ENCODE peak calls at places on chromosome 3, in seven cellular contexts. M is brain microvascular endothelial cell; A is stimulated activated CD8-positive, alpha-beta memory T cell treated with anti-CD3 and anti-CD28 coated beads, Interleukin-15, amount 100 ng/mL, for 24 hours; W is omental fat pad; Y is fibroblast of mammary gland; L is left ventricle myocardium inferior; O is RKO. C is an unnamed sample.

GRCh38 chr3:160754371-160754854 is 1.6 kb upstream of the PPM1L start:
- DNase-seq in M (peak), A (no peak), W (no peak), Y (peak), L (peak), O (peak), C (peak)

GRCh38 chr3:177229791-177230190 is 32.5 kb upstream of the TBL1XR1 start:
- DNase-seq in M (no peak), A (no peak), W (no peak), Y (peak), L (no peak), O (no peak), C (no peak)

GRCh38 chr3:111252795-111253194 is 181.2 kb downstream of the NECTIN3 start:
- DNase-seq in M (peak), A (no peak), W (no peak), Y (peak), L (no peak), O (peak), C (peak)

GRCh38 chr3:27907929-27908328 is 185.8 kb upstream of the EOMES start:
- DNase-seq in M (no peak), A (no peak), W (no peak), Y (no peak), L (no peak), O (no peak), C (no peak)

GRCh38 chr3:17678116-17678741 is 64.2 kb downstream of the TBC1D5 start:
- DNase-seq in M (peak), A (no peak), W (no peak), Y (peak), L (no peak), O (peak), C (no peak)

GRCh38 chr3:45048244-45048643 is 22.1 kb downstream of the CLEC3B start:
- DNase-seq in M (no peak), A (no peak), W (no peak), Y (peak), L (no peak), O (no peak), C (no peak)

GRCh38 chr3:154967090-154967489 is 113.0 kb upstream of the MME start:
- DNase-seq in M (no peak), A (no peak), W (no peak), Y (no peak), L (no peak), O (no peak), C (no peak)

GRCh38 chr3:161221881-161222600 is 930 bp downstream of the NMD3 start:
- DNase-seq in M (no peak), A (no peak), W (no peak), Y (peak), L (no peak), O (peak), C (peak)

GRCh38 chr3:11282250-11283125 is 10.3 kb downstream of the ATG7 start:
- DNase-seq in M (no peak), A (no peak), W (no peak), Y (peak), L (peak), O (no peak), C (peak)

GRCh38 chr3:185353823-185354614 is 8.9 kb upstream of the MAP3K13 start:
- DNase-seq in M (peak), A (peak), W (peak), Y (peak), L (peak), O (peak), C (peak)

GRCh38 chr3:114741066-114741465 is 406.0 kb downstream of the ZBTB20 start:
- DNase-seq in M (no peak), A (no peak), W (no peak), Y (peak), L (no peak), O (peak), C (no peak)

GRCh38 chr3:130688677-130689076 is 58.0 kb downstream of the PIK3R4 start:
- DNase-seq in M (no peak), A (no peak), W (no peak), Y (no peak), L (no peak), O (no peak), C (no peak)

GRCh38 chr3:188720636-188721035 is 451.1 kb upstream of the TPRG1 start:
- DNase-seq in M (no peak), A (no peak), W (no peak), Y (peak), L (no peak), O (peak), C (no peak)

GRCh38 chr3:172038823-172039222 is 555 bp upstream of the FNDC3B start:
- DNase-seq in M (no peak), A (no peak), W (no peak), Y (peak), L (no peak), O (peak), C (peak)

GRCh38 chr3:115659253-115659652 is 35.9 kb downstream of the GAP43 start:
- DNase-seq in M (no peak), A (no peak), W (no peak), Y (no peak), L (no peak), O (no peak), C (no peak)

GRCh38 chr3:33831053-33831452 is 32.6 kb downstream of the PDCD6IP start:
- DNase-seq in M (peak), A (no peak), W (no peak), Y (peak), L (no peak), O (peak), C (no peak)

GRCh38 chr3:32238816-32239637 is 547 bp downstream of the CMTM8 start:
- DNase-seq in M (no peak), A (no peak), W (no peak), Y (peak), L (peak), O (peak), C (peak)

GRCh38 chr3:134325722-134326121 is 48.5 kb downstream of the AMOTL2 start:
- DNase-seq in M (no peak), A (no peak), W (no peak), Y (no peak), L (no peak), O (no peak), C (no peak)

GRCh38 chr3:180700941-180701340 is 21.7 kb upstream of the CCDC39 start:
- DNase-seq in M (no peak), A (no peak), W (no peak), Y (peak), L (no peak), O (peak), C (no peak)

GRCh38 chr3:159637895-159638542 is 350.6 kb upstream of the IL12A start:
- DNase-seq in M (no peak), A (no peak), W (no peak), Y (peak), L (no peak), O (no peak), C (no peak)